ENCODE peak calls at places on chromosome 7, in seven cellular contexts. N, Z, C, M, D, W and O are unnamed samples.
A peak's percentile ranks its signal among the peaks of the same experiment; 100 is the strongest.

GRCh38 chr7:97499204-97499603 is 232.7 kb upstream of the TAC1 start:
- DNase-seq in Z (no peak), N (no peak), D (no peak), M (peak; percentile 10), C (peak; percentile 46), W (no peak), O (no peak)

GRCh38 chr7:19268737-19269136 is 123.5 kb upstream of the FERD3L start:
- DNase-seq in D (no peak), W (no peak), C (no peak), Z (peak; percentile 49), M (peak; percentile 13), N (no peak), O (no peak)

GRCh38 chr7:26305048-26305868 is 13.6 kb downstream of the SNX10 start:
- DNase-seq in M (no peak), Z (no peak), N (no peak), W (no peak), C (no peak), D (no peak), O (no peak)

GRCh38 chr7:133077394-133077793 is 4.5 kb downstream of the CHCHD3 start:
- DNase-seq in D (no peak), W (no peak), C (no peak), N (no peak), Z (no peak), M (no peak), O (no peak)

GRCh38 chr7:95578299-95578855 is 17.9 kb downstream of the PDK4 start:
- DNase-seq in N (no peak), Z (no peak), W (no peak), D (no peak), M (no peak), C (peak; percentile 78), O (no peak)

GRCh38 chr7:132825932-132826480 is 249.7 kb upstream of the PLXNA4 start:
- DNase-seq in N (no peak), W (no peak), Z (no peak), D (peak; percentile 24), M (no peak), C (no peak), O (no peak)

GRCh38 chr7:347001-347590 is 57.1 kb downstream of the FOXL3 start:
- DNase-seq in C (no peak), D (no peak), Z (no peak), W (no peak), N (no peak), M (no peak), O (no peak)

GRCh38 chr7:82740246-82740848 is 296.8 kb upstream of the CACNA2D1 start:
- DNase-seq in Z (peak; percentile 72), M (peak; percentile 40), W (no peak), D (peak; percentile 55), C (peak; percentile 65), N (no peak), O (no peak)

GRCh38 chr7:100003711-100004661 is 11.4 kb upstream of the ZKSCAN1 start:
- DNase-seq in M (no peak), W (no peak), C (no peak), D (no peak), N (no peak), Z (no peak), O (no peak)

GRCh38 chr7:74417419-74417971 is 36.2 kb upstream of the GTF2IRD1 start:
- DNase-seq in D (peak; percentile 47), N (peak; percentile 26), M (peak; percentile 33), C (peak; percentile 15), Z (peak; percentile 61), W (peak; percentile 58), O (peak; percentile 33)

GRCh38 chr7:151673216-151673615 is 153.5 kb upstream of the RHEB start:
- DNase-seq in Z (no peak), M (no peak), N (no peak), W (no peak), D (no peak), C (no peak), O (no peak)

GRCh38 chr7:553637-554111 is 34.0 kb upstream of the PDGFA start:
- DNase-seq in W (no peak), Z (no peak), C (no peak), M (no peak), D (no peak), N (no peak), O (no peak)

GRCh38 chr7:47596502-47597202 is 14.7 kb upstream of the TNS3 start:
- DNase-seq in W (no peak), M (no peak), N (no peak), D (no peak), C (no peak), Z (no peak), O (no peak)

GRCh38 chr7:17376595-17376994 is 78.1 kb downstream of the AHR start:
- DNase-seq in D (no peak), Z (no peak), W (no peak), C (no peak), M (no peak), N (no peak), O (no peak)

GRCh38 chr7:107964510-107964909 is 38.5 kb downstream of the LAMB1 start:
- DNase-seq in N (no peak), W (no peak), D (no peak), M (no peak), Z (no peak), C (no peak), O (no peak)

GRCh38 chr7:1558841-1559625 is 3.0 kb upstream of the TMEM184A start:
- DNase-seq in Z (no peak), D (no peak), C (no peak), W (no peak), N (no peak), M (no peak), O (no peak)

GRCh38 chr7:76069238-76069638 is 21.3 kb downstream of the MDH2 start:
- DNase-seq in D (peak; percentile 94), M (peak; percentile 93), C (no peak), W (peak; percentile 74), Z (peak; percentile 97), N (no peak), O (no peak)

GRCh38 chr7:87154569-87154968 is 2.3 kb downstream of the DMTF1 start:
- DNase-seq in Z (no peak), M (no peak), W (no peak), D (no peak), N (no peak), C (no peak), O (no peak)

GRCh38 chr7:87159538-87159937 is 7.3 kb downstream of the DMTF1 start:
- DNase-seq in Z (no peak), N (no peak), C (no peak), W (no peak), D (no peak), M (no peak), O (peak; percentile 29)

GRCh38 chr7:87155788-87156187 is 3.5 kb downstream of the DMTF1 start:
- DNase-seq in C (no peak), M (no peak), Z (peak; percentile 15), W (no peak), D (peak; percentile 23), N (no peak), O (no peak)

GRCh38 chr7:87154166-87154565 is 1.9 kb downstream of the DMTF1 start:
- DNase-seq in D (no peak), N (no peak), Z (no peak), W (no peak), M (no peak), C (no peak), O (no peak)

DNA sequence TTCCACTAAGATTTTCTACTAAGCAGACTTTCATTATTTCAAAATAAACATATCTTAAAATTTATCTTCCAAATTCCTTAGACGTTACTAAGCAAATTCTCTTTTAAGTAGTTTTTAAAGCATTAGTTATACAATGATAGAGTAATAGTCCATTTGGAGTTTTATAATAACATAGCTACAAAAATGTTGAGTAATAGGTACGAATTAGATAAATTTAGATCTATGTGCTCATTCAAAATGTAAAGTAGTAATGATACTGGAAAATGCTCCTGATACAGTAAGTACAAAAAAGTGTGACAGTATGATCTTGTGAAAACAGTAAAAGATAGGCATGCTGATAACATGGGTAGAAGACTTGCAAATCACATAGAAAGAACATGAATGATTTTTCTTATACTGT is 4.5 kb downstream of the DMTF1 start:
- DNase-seq in C (no peak), W (no peak), D (peak; percentile 53), M (no peak), N (no peak), Z (peak; percentile 60), O (no peak)
- H3K4me3 ChIP-seq in C (no peak overlapping the region), W (no peak overlapping the region), D (no peak overlapping the region), M (no peak overlapping the region), N (no peak overlapping the region), Z (no peak overlapping the region), O (no peak overlapping the region)

GRCh38 chr7:155459867-155460461 is 2.0 kb downstream of the EN2 start:
- DNase-seq in M (no peak), W (no peak), N (no peak), Z (no peak), D (no peak), C (no peak), O (no peak)
- H3K27me3 ChIP-seq in M (peaks cover 94% of the 10 kb centered on the region), W (peaks cover 96% of the 10 kb centered on the region), N (peaks cover 55% of the 10 kb centered on the region), Z (peaks cover 85% of the 10 kb centered on the region), D (peaks cover 82% of the 10 kb centered on the region), C (peaks cover 78% of the 10 kb centered on the region), O (peaks cover 3% of the 10 kb centered on the region)

GRCh38 chr7:104922187-104923009 is 91.6 kb upstream of the KMT2E start:
- DNase-seq in N (no peak), C (no peak), M (no peak), Z (peak; percentile 70), W (no peak), D (peak; percentile 65), O (no peak)

GRCh38 chr7:104926905-104927454 is 87.0 kb upstream of the KMT2E start:
- DNase-seq in W (no peak), N (no peak), D (no peak), C (no peak), Z (no peak), M (no peak), O (no peak)

GRCh38 chr7:104921596-104921995 is 92.4 kb upstream of the KMT2E start:
- DNase-seq in D (peak; percentile 15), W (no peak), C (no peak), M (no peak), N (no peak), Z (no peak), O (no peak)

GRCh38 chr7:104926189-104926904 is 87.7 kb upstream of the KMT2E start:
- DNase-seq in C (no peak), Z (no peak), N (no peak), D (no peak), W (no peak), M (no peak), O (no peak)

GRCh38 chr7:104923010-104923421 is 91.0 kb upstream of the KMT2E start:
- DNase-seq in D (peak; percentile 82), C (peak; percentile 95), M (peak; percentile 73), N (peak; percentile 61), W (peak; percentile 54), Z (peak; percentile 88), O (peak; percentile 62)
- H3K4me3 ChIP-seq in D (no peak overlapping the region), C (no peak overlapping the region), M (no peak overlapping the region), N (no peak overlapping the region), W (no peak overlapping the region), Z (no peak overlapping the region), O (no peak overlapping the region)

GRCh38 chr7:155452505-155453295 is 5.2 kb upstream of the EN2 start:
- DNase-seq in D (no peak), N (no peak), M (no peak), Z (no peak), C (no peak), W (no peak), O (no peak)

GRCh38 chr7:155450558-155450827 is 7.4 kb upstream of the EN2 start:
- DNase-seq in Z (no peak), W (no peak), D (no peak), M (no peak), C (no peak), N (no peak), O (no peak)

GRCh38 chr7:155449880-155450557 is 7.9 kb upstream of the EN2 start:
- DNase-seq in M (no peak), Z (no peak), W (no peak), D (no peak), N (no peak), C (no peak), O (no peak)

GRCh38 chr7:155451522-155452239 is 6.2 kb upstream of the EN2 start:
- DNase-seq in W (no peak), M (no peak), C (no peak), Z (no peak), D (no peak), N (no peak), O (no peak)

GRCh38 chr7:155450828-155451521 is 7.0 kb upstream of the EN2 start:
- DNase-seq in N (no peak), Z (no peak), C (no peak), M (no peak), D (no peak), W (no peak), O (no peak)
- H3K27me3 ChIP-seq in N (peaks cover 35% of the 10 kb centered on the region), Z (peaks cover 79% of the 10 kb centered on the region), C (peaks cover 76% of the 10 kb centered on the region), M (peaks cover 77% of the 10 kb centered on the region), D (peaks cover 70% of the 10 kb centered on the region), W (peaks cover 98% of the 10 kb centered on the region), O (peaks cover 4% of the 10 kb centered on the region)